ENCODE peak calls at places on chromosomes 11 and 22, in ten cellular contexts. K is heart right ventricle, G is fibroblast of lung, U is Calu3, A is neural crest cell, N is A549, T is cardiac fibroblast, Y is brain microvascular endothelial cell, I is H1, F is mammary epithelial cell. W is an unnamed sample.

GRCh38 chr11:131592152-131592551 is 221.7 kb downstream of the NTM start:
- DNase-seq in T (no peak), Y (no peak), K (no peak), A (no peak), N (no peak), U (no peak), I (no peak), F (no peak), G (no peak), W (no peak)

GRCh38 chr22:19848298-19849224 is 6.1 kb downstream of the GNB1L start:
- DNase-seq in N (peak), A (no peak), T (peak), U (peak), F (peak), Y (no peak), G (no peak), I (no peak), K (no peak), W (no peak)

GRCh38 chr11:118241191-118242098 is 10.7 kb downstream of the MPZL3 start:
- DNase-seq in N (no peak), T (peak), A (no peak), Y (no peak), U (peak), G (no peak), I (no peak), K (no peak), F (peak), W (no peak)

GRCh38 chr22:21611210-21611977 is 18.4 kb downstream of the YDJC start:
- DNase-seq in F (no peak), U (no peak), Y (no peak), T (no peak), K (no peak), N (no peak), I (no peak), A (no peak), G (no peak), W (no peak)

GRCh38 chr22:41350087-41350486 is 31.7 kb upstream of the TEF start:
- DNase-seq in I (no peak), U (no peak), N (no peak), G (no peak), Y (peak), T (peak), K (no peak), F (no peak), A (no peak), W (no peak)

GRCh38 chr11:36540998-36541397 is 26.8 kb upstream of the RAG1 start:
- DNase-seq in T (peak), F (peak), G (peak), N (peak), Y (peak), K (no peak), I (peak), A (no peak), U (peak), W (no peak)

GRCh38 chr11:86120807-86121206 is 51.9 kb upstream of the PICALM start:
- DNase-seq in Y (no peak), G (no peak), A (no peak), K (no peak), N (no peak), F (no peak), T (no peak), U (no peak), I (no peak), W (no peak)

GRCh38 chr11:20154381-20154780 is 5.9 kb downstream of the DBX1 start:
- DNase-seq in U (no peak), Y (peak), N (no peak), G (no peak), I (no peak), T (no peak), F (no peak), K (no peak), A (no peak), W (peak)

GRCh38 chr22:49290711-49291110 is 537.0 kb downstream of the BRD1 start:
- DNase-seq in U (no peak), N (no peak), A (no peak), K (no peak), T (no peak), G (no peak), F (no peak), Y (no peak), I (no peak), W (no peak)

GRCh38 chr11:15896026-15896425 is 460.3 kb downstream of the SOX6 start:
- DNase-seq in U (no peak), T (no peak), N (no peak), A (no peak), F (no peak), I (no peak), G (no peak), Y (no peak), K (no peak), W (no peak)

GRCh38 chr11:2886191-2886894 is 768 bp upstream of the CDKN1C start:
- DNase-seq in A (peak), T (no peak), K (peak), U (no peak), Y (no peak), I (no peak), N (no peak), F (no peak), G (peak), W (no peak)
- TF ChIP-seq CTCF in A (peak), T (peak), K (peak), U (no peak), Y (peak), I (peak), N (no peak), F (no peak), G (peak), W (peak)

DNA sequence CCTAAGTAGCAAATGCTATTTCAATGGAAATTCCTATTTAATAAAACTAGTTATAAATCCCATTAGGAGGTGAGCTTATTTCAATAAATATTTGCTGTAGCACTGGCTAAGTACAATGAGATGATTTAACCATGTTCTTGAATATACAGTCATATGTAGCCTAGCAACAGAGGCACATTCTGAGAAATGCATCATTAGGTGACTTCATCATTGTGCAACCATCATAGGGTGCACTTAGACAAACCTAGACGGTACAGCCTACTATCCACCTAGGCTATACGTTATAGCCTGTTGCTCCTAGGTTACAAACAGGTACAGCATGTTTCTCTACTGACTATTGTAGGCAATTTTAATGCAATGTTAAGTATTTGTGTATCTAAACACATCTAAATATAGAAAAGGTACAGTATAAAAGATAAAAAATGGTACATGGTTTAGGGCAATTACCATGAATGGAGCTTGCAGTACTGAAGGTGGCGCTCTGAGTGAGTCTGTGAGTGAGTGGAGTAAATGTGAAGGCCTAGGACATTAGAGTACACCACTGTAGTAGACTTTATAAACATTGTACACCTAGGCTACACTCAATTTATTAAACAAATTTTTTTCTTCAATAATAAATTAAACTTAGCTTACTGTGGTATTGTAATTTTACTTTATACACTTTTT is 350.1 kb downstream of the CASP12 start:
- DNase-seq in A (no peak), U (no peak), K (no peak), I (no peak), T (peak), Y (peak), N (no peak), G (peak), F (peak), W (no peak)
- TF ChIP-seq CTCF in A (no peak), U (no peak), K (no peak), I (peak), T (no peak), Y (no peak), N (no peak), G (no peak), F (no peak), W (no peak)

GRCh38 chr22:24217384-24217783 is 27.5 kb downstream of the GGT5 start:
- DNase-seq in K (no peak), U (no peak), N (no peak), Y (no peak), I (no peak), A (no peak), G (no peak), F (no peak), T (no peak), W (no peak)

GRCh38 chr22:24224468-24224867 is 20.4 kb downstream of the GGT5 start:
- DNase-seq in T (no peak), K (no peak), I (no peak), N (no peak), U (no peak), G (no peak), Y (no peak), F (no peak), A (no peak), W (no peak)

GRCh38 chr22:24214467-24215285 is 30.2 kb downstream of the GGT5 start:
- DNase-seq in T (peak), Y (no peak), F (no peak), A (no peak), U (no peak), N (no peak), I (no peak), G (no peak), K (no peak), W (no peak)

GRCh38 chr22:24216541-24217209 is 28.2 kb downstream of the GGT5 start:
- DNase-seq in U (no peak), T (no peak), I (no peak), A (no peak), K (no peak), F (no peak), Y (no peak), N (no peak), G (no peak), W (no peak)

DNA sequence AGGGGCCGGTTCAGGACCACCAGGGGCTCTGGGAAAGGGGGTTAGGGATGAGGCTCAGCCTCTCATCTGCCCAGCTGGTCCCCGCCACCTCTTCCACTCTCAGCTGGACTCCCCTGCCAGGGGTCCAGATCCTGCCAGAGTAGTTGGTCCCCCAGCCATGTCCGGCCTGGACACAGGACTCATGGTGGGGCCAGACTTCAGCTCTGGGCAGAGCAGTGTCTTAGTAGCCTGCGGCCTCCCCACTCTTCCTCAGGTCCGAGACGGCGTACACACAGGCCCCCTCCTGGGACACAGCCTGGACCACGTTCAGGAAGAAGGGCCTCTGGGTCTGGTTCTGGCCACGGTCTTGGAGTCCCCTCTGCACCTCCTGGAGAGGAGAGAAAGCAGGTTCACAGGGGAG is 25.1 kb downstream of the GGT5 start:
- DNase-seq in G (no peak), F (no peak), K (no peak), U (no peak), A (no peak), T (no peak), I (no peak), N (no peak), Y (no peak), W (no peak)
- TF ChIP-seq CTCF in G (no peak), F (no peak), K (no peak), U (no peak), A (no peak), T (no peak), I (no peak), N (no peak), Y (no peak), W (no peak)

GRCh38 chr11:31340903-31341572 is 28.5 kb downstream of the DCDC1 start:
- DNase-seq in G (peak), K (no peak), F (peak), I (peak), T (peak), Y (peak), A (no peak), U (peak), N (peak), W (no peak)
- TF ChIP-seq CTCF in G (peak), K (peak), F (peak), I (peak), T (peak), Y (peak), A (peak), U (peak), N (peak), W (peak)

DNA sequence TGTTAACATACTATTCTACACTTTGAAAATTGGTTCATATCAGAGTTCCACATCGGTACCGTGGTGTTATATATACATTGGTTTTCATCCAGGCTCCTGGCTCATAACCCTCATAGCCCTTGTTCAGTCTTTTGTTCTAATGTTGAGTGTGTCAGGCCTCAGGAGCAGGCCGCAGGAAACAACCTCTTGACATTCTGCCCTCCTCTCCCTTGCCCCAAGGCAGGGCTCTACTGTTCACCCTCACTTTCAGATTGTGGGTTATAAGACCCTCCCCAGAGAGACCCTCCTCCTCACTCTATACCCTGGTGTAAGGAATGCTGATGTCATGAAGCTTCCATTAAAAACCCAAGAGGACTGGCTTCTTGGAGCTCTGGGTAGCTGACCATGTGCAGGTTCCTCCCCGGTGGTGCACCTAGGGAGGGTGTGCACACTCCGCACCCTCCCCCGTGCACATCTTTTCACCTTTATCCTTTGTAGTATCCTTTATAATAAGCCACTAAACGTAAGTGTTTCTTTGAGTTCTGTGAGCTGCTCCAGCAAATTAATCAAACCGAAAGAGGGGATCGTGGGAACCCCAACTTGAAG is 12.1 kb downstream of the SSH3 start:
- DNase-seq in A (no peak), G (no peak), U (no peak), Y (no peak), K (no peak), N (no peak), I (no peak), F (no peak), T (no peak), W (no peak)
- TF ChIP-seq CTCF in A (no peak), G (no peak), U (no peak), Y (no peak), K (no peak), N (no peak), I (no peak), F (no peak), T (no peak), W (no peak)

GRCh38 chr11:72103754-72104167 is 664 bp upstream of the LAMTOR1 start:
- DNase-seq in T (no peak), Y (no peak), U (no peak), I (no peak), A (no peak), F (no peak), G (no peak), N (no peak), K (no peak), W (no peak)
- TF ChIP-seq CTCF in T (no peak), Y (no peak), U (no peak), I (no peak), A (peak), F (no peak), G (no peak), N (no peak), K (no peak), W (no peak)